ENCODE peak calls at places on chromosomes 12 and 14, in five cellular contexts. One of them, this sample, is unnamed.

GRCh38 chr14:68337279-68337678 is 455.6 kb downstream of the ZFP36L1 start:
- DNase-seq in Peyer's patch: no peak
- DNase-seq in pancreas: no peak
- DNase-seq in stomach: no peak
- DNase-seq in A673: no peak
- DNase-seq in this sample: no peak

GRCh38 chr14:34018564-34019244 is 67.8 kb upstream of the EGLN3 start:
- DNase-seq in Peyer's patch: no peak
- DNase-seq in pancreas: no peak
- DNase-seq in stomach: no peak
- DNase-seq in A673: peak
- DNase-seq in this sample: no peak

GRCh38 chr12:106144847-106145246 is 6.1 kb upstream of the NUAK1 start:
- DNase-seq in Peyer's patch: no peak
- DNase-seq in pancreas: no peak
- DNase-seq in stomach: no peak
- DNase-seq in A673: no peak
- DNase-seq in this sample: no peak

GRCh38 chr12:117836999-117837736 is 131.6 kb downstream of the KSR2 start:
- DNase-seq in Peyer's patch: peak
- DNase-seq in pancreas: peak
- DNase-seq in stomach: peak
- DNase-seq in A673: peak
- DNase-seq in this sample: peak

GRCh38 chr12:19978193-19978592 is 390.1 kb upstream of the PDE3A start:
- DNase-seq in Peyer's patch: no peak
- DNase-seq in pancreas: no peak
- DNase-seq in stomach: no peak
- DNase-seq in A673: no peak
- DNase-seq in this sample: no peak

GRCh38 chr14:104940526-104941150 is 16.0 kb downstream of the PLD4 start:
- DNase-seq in Peyer's patch: no peak
- DNase-seq in pancreas: no peak
- DNase-seq in stomach: no peak
- DNase-seq in A673: no peak
- DNase-seq in this sample: no peak

GRCh38 chr12:62379026-62379722 is 87.5 kb upstream of the MON2 start:
- DNase-seq in Peyer's patch: no peak
- DNase-seq in pancreas: no peak
- DNase-seq in stomach: no peak
- DNase-seq in A673: no peak
- DNase-seq in this sample: no peak

GRCh38 chr12:111570090-111570961 is 28.8 kb downstream of the ATXN2 start:
- DNase-seq in Peyer's patch: no peak
- DNase-seq in pancreas: no peak
- DNase-seq in stomach: no peak
- DNase-seq in A673: peak
- DNase-seq in this sample: no peak

GRCh38 chr12:52946334-52946733 is 2.6 kb upstream of the KRT18 start:
- DNase-seq in Peyer's patch: no peak
- DNase-seq in pancreas: no peak
- DNase-seq in stomach: no peak
- DNase-seq in A673: no peak
- DNase-seq in this sample: no peak

GRCh38 chr12:105444050-105444808 is 113.7 kb downstream of the C12orf75 start:
- DNase-seq in Peyer's patch: no peak
- DNase-seq in pancreas: no peak
- DNase-seq in stomach: no peak
- DNase-seq in A673: no peak
- DNase-seq in this sample: no peak

GRCh38 chr12:79842630-79843029 is 92.3 kb downstream of the PPP1R12A start:
- DNase-seq in Peyer's patch: no peak
- DNase-seq in pancreas: no peak
- DNase-seq in stomach: no peak
- DNase-seq in A673: no peak
- DNase-seq in this sample: no peak

GRCh38 chr12:19323768-19324167 is 115.5 kb upstream of the AEBP2 start:
- DNase-seq in Peyer's patch: no peak
- DNase-seq in pancreas: no peak
- DNase-seq in stomach: no peak
- DNase-seq in A673: no peak
- DNase-seq in this sample: no peak

GRCh38 chr14:74531467-74531866 is 37.9 kb downstream of the ISCA2 start:
- DNase-seq in Peyer's patch: no peak
- DNase-seq in pancreas: no peak
- DNase-seq in stomach: peak
- DNase-seq in A673: no peak
- DNase-seq in this sample: peak

GRCh38 chr12:127393896-127394295 is 873.1 kb upstream of the TMEM132C start:
- DNase-seq in Peyer's patch: no peak
- DNase-seq in pancreas: no peak
- DNase-seq in stomach: no peak
- DNase-seq in A673: peak
- DNase-seq in this sample: no peak

GRCh38 chr12:92608418-92609091 is 94.2 kb upstream of the PLEKHG7 start:
- DNase-seq in Peyer's patch: no peak
- DNase-seq in pancreas: no peak
- DNase-seq in stomach: no peak
- DNase-seq in A673: peak
- DNase-seq in this sample: no peak

GRCh38 chr12:57127101-57127709 is 1.1 kb upstream of the LRP1 start:
- DNase-seq in Peyer's patch: peak
- DNase-seq in pancreas: peak
- DNase-seq in stomach: peak
- DNase-seq in A673: no peak
- DNase-seq in this sample: peak

GRCh38 chr14:99248761-99249171 is 23.2 kb downstream of the BCL11B start:
- DNase-seq in Peyer's patch: no peak
- DNase-seq in pancreas: no peak
- DNase-seq in stomach: no peak
- DNase-seq in A673: no peak
- DNase-seq in this sample: no peak

GRCh38 chr14:103326078-103326477 is 8.0 kb upstream of the EIF5 start:
- DNase-seq in Peyer's patch: no peak
- DNase-seq in pancreas: no peak
- DNase-seq in stomach: no peak
- DNase-seq in A673: no peak
- DNase-seq in this sample: no peak

GRCh38 chr14:70259420-70259819 is 70.7 kb upstream of the SLC8A3 start:
- DNase-seq in Peyer's patch: no peak
- DNase-seq in pancreas: no peak
- DNase-seq in stomach: no peak
- DNase-seq in A673: no peak
- DNase-seq in this sample: no peak

GRCh38 chr14:83172363-83172762 is 1638.7 kb upstream of the SEL1L start:
- DNase-seq in Peyer's patch: no peak
- DNase-seq in pancreas: no peak
- DNase-seq in stomach: no peak
- DNase-seq in A673: peak
- DNase-seq in this sample: no peak

GRCh38 chr12:118188690-118189371 is 52.9 kb downstream of the PEBP1 start:
- DNase-seq in Peyer's patch: no peak
- DNase-seq in pancreas: no peak
- DNase-seq in stomach: no peak
- DNase-seq in A673: no peak
- DNase-seq in this sample: no peak

GRCh38 chr14:69535230-69535848 is 39.3 kb downstream of the CCDC177 start:
- DNase-seq in Peyer's patch: no peak
- DNase-seq in pancreas: no peak
- DNase-seq in stomach: peak
- DNase-seq in A673: peak
- DNase-seq in this sample: peak

GRCh38 chr14:87133073-87133815 is 859.7 kb downstream of the GALC start:
- DNase-seq in Peyer's patch: no peak
- DNase-seq in pancreas: no peak
- DNase-seq in stomach: no peak
- DNase-seq in A673: peak
- DNase-seq in this sample: no peak

GRCh38 chr14:44988694-44989093 is 26.7 kb downstream of the TOGARAM1 start:
- DNase-seq in Peyer's patch: no peak
- DNase-seq in pancreas: no peak
- DNase-seq in stomach: no peak
- DNase-seq in A673: peak
- DNase-seq in this sample: peak

GRCh38 chr14:49420201-49420600 is 166.0 kb downstream of the RPS29 start:
- DNase-seq in Peyer's patch: no peak
- DNase-seq in pancreas: no peak
- DNase-seq in stomach: no peak
- DNase-seq in A673: no peak
- DNase-seq in this sample: no peak

GRCh38 chr12:89918172-89918880 is 209.7 kb upstream of the ATP2B1 start:
- DNase-seq in Peyer's patch: no peak
- DNase-seq in pancreas: no peak
- DNase-seq in stomach: no peak
- DNase-seq in A673: no peak
- DNase-seq in this sample: no peak

DNA sequence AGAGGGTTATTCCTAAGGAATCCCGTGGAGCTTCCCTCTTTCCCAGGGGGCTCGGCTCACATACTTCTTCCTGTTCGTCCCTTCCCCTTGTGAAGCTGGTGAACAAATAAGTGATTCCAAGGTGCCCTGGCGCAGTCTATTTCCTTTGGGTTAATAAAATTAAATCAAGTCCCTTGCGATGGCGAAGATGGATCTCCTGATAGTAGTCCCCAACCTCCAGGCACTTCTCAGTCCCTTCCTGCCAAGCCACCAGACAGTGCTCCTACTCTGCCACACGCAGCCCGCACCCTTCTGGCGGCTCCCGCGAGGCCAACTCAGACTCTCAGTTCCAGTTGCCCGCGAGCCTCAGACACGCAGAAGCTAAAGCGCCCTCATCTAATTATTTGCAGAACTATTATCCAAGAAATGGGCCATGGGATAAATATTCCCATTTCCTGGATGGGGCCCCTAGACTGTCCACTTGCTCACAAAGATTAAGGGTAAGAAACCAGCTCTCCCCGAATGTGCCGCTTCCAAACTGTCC is 2.4 kb upstream of the SIX6 start:
- DNase-seq in Peyer's patch: no peak
- DNase-seq in pancreas: no peak
- DNase-seq in stomach: no peak
- DNase-seq in A673: no peak
- DNase-seq in this sample: no peak
- H3K4me3 ChIP-seq in Peyer's patch: no peak
- H3K4me3 ChIP-seq in pancreas: no peak
- H3K4me3 ChIP-seq in stomach: no peak
- H3K4me3 ChIP-seq in A673: no peak
- H3K4me3 ChIP-seq in this sample: no peak

GRCh38 chr12:68838046-68838886 is 30.3 kb downstream of the MDM2 start:
- DNase-seq in Peyer's patch: no peak
- DNase-seq in pancreas: no peak
- DNase-seq in stomach: no peak
- DNase-seq in A673: no peak
- DNase-seq in this sample: no peak

GRCh38 chr12:68832504-68832867 is 24.5 kb downstream of the MDM2 start:
- DNase-seq in Peyer's patch: no peak
- DNase-seq in pancreas: no peak
- DNase-seq in stomach: no peak
- DNase-seq in A673: no peak
- DNase-seq in this sample: no peak

GRCh38 chr12:68837215-68837614 is 29.2 kb downstream of the MDM2 start:
- DNase-seq in Peyer's patch: no peak
- DNase-seq in pancreas: no peak
- DNase-seq in stomach: no peak
- DNase-seq in A673: no peak
- DNase-seq in this sample: no peak

GRCh38 chr12:68833508-68833907 is 25.5 kb downstream of the MDM2 start:
- DNase-seq in Peyer's patch: no peak
- DNase-seq in pancreas: no peak
- DNase-seq in stomach: no peak
- DNase-seq in A673: no peak
- DNase-seq in this sample: no peak

DNA sequence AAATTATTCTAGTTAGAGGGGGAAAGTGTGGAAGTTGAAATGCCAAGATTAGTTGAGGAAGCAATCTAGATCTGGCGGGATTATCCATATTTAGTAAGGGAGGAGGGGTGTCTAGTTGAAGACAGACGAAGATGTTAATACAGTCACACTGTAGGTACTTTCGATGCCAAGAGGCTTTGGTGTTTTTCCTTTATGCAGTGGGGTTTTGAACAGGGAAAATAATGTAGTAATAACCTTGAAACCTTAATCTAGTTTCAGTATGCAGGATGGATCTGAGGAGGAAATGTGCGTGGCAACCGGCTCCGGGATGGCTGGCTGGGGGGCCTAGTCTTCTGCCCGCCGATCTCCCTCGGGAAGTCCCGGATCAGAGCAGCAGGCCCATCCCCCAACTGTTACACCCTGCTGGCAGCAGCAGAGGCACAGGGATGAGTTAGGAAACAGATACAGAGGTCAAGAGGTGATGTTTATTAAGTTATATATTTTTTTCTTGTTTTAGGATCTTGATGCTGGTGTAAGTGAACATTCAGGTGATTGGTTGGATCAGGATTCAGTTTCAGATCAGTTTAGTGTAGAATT is 27.4 kb downstream of the MDM2 start:
- DNase-seq in Peyer's patch: no peak
- DNase-seq in pancreas: no peak
- DNase-seq in stomach: no peak
- DNase-seq in A673: peak
- DNase-seq in this sample: peak
- H3K27ac ChIP-seq in Peyer's patch: no peak
- H3K27ac ChIP-seq in pancreas: no peak
- H3K27ac ChIP-seq in stomach: no peak
- H3K27ac ChIP-seq in A673: peak
- H3K27ac ChIP-seq in this sample: peak

DNA sequence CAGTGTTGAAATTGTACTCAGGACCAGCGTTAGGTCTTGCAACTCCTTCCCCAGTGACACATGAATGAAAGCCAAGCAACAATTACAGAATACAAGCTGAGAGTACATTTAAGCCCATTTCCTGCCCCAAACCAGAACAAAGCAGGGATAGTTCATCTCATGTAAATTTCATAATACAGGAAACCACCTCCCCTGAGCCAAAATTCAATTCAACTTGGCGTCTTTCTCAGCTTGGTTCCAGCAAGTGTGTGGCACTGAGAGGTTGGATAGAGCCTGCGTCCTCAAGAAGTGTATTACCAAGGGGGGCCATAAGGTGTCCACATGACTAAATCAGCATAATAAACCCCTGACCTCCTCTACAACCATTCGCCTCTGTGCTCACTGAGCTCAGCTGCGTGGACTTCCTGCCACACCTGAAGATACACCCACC is 278.9 kb upstream of the CRY1 start:
- DNase-seq in Peyer's patch: peak
- DNase-seq in pancreas: no peak
- DNase-seq in stomach: no peak
- DNase-seq in A673: peak
- DNase-seq in this sample: no peak
- TF ChIP-seq CTCF in Peyer's patch: no peak
- TF ChIP-seq CTCF in pancreas: no peak
- TF ChIP-seq CTCF in stomach: no peak
- TF ChIP-seq CTCF in A673: peak
- TF ChIP-seq CTCF in this sample: no peak

DNA sequence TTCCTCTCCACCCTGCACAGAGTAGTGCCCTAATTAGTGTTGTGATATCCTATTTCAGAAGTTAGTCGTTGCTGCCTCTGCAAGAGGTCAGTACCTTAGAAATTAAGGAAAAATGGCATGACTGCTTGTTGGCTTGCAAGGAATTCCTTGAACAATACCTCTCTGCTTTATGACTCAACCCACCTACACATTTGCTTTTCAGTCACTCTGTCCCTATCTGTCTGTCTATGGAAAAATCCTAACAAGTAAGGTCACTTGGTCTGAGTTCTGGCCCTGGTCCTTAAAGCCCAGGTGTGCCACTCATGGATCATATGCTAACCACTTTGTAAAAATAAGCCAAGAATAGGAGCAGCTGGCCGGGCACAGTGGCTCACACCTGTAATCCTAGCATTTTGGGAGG is 116.4 kb upstream of the ATF1 start:
- DNase-seq in Peyer's patch: no peak
- DNase-seq in pancreas: no peak
- DNase-seq in stomach: no peak
- DNase-seq in A673: no peak
- DNase-seq in this sample: no peak
- H3K4me3 ChIP-seq in Peyer's patch: no peak
- H3K4me3 ChIP-seq in pancreas: no peak
- H3K4me3 ChIP-seq in stomach: no peak
- H3K4me3 ChIP-seq in A673: no peak
- H3K4me3 ChIP-seq in this sample: no peak